ENCODE peak calls at places on chromosomes 6 and 20, in four cellular contexts. One of them, this sample, is unnamed.
A peak's percentile ranks its signal among the peaks of the same experiment; 100 is the strongest.

GRCh38 chr6:34535646-34536045 is 20.5 kb downstream of the SPDEF start:
- DNase-seq in GM23338: no peak
- DNase-seq in A673: no peak
- DNase-seq in activated B cell treated with CpG ODN at 0.5 μM for 24 hours: no peak
- DNase-seq in this sample: no peak

GRCh38 chr6:117829594-117830319 is 77.3 kb upstream of the SLC35F1 start:
- DNase-seq in GM23338: peak; percentile 84
- DNase-seq in A673: peak; percentile 71
- DNase-seq in activated B cell treated with CpG ODN at 0.5 μM for 24 hours: no peak
- DNase-seq in this sample: no peak

GRCh38 chr20:25039697-25040437 is 18.1 kb downstream of the ACSS1 start:
- DNase-seq in GM23338: no peak
- DNase-seq in A673: no peak
- DNase-seq in activated B cell treated with CpG ODN at 0.5 μM for 24 hours: no peak
- DNase-seq in this sample: peak; percentile 82

GRCh38 chr6:39881851-39882566 is 52.3 kb downstream of the MOCS1 start:
- DNase-seq in GM23338: no peak
- DNase-seq in A673: no peak
- DNase-seq in activated B cell treated with CpG ODN at 0.5 μM for 24 hours: no peak
- DNase-seq in this sample: no peak

GRCh38 chr6:13669476-13669875 is 42.2 kb downstream of the RANBP9 start:
- DNase-seq in GM23338: peak; percentile 30
- DNase-seq in A673: no peak
- DNase-seq in activated B cell treated with CpG ODN at 0.5 μM for 24 hours: no peak
- DNase-seq in this sample: no peak

GRCh38 chr6:105968230-105968954 is 117.7 kb upstream of the PRDM1 start:
- DNase-seq in GM23338: no peak
- DNase-seq in A673: no peak
- DNase-seq in activated B cell treated with CpG ODN at 0.5 μM for 24 hours: no peak
- DNase-seq in this sample: no peak

GRCh38 chr6:136113736-136114173 is 136.4 kb downstream of the MTFR2 start:
- DNase-seq in GM23338: peak; percentile 70
- DNase-seq in A673: peak; percentile 88
- DNase-seq in activated B cell treated with CpG ODN at 0.5 μM for 24 hours: no peak
- DNase-seq in this sample: no peak

GRCh38 chr6:32179746-32180405 is 1.7 kb downstream of the RNF5 start:
- DNase-seq in GM23338: no peak
- DNase-seq in A673: no peak
- DNase-seq in activated B cell treated with CpG ODN at 0.5 μM for 24 hours: no peak
- DNase-seq in this sample: no peak

DNA sequence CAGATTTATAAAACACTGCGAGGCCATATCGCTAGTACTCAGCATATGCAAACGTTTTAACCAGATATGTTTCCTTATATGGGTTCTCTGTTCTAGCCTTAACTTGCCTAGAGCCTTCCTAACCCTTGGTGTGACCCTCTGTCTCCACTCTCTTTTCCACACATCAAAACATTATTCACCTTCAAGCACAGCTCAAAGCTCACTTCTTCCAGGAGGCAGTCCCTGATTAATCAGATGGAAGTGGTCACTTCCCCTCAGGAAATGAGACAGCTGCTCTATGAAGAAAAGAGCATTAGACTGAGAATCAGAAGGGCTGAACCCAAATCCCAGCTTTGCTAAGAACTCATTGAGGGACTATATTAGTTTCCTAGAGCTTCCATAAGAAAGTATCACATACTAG is 39.8 kb upstream of the SLC17A4 start:
- DNase-seq in GM23338: no peak
- DNase-seq in A673: peak; percentile 34
- DNase-seq in activated B cell treated with CpG ODN at 0.5 μM for 24 hours: no peak
- DNase-seq in this sample: no peak
- TF ChIP-seq CTCF in GM23338: no peak
- TF ChIP-seq CTCF in A673: no peak
- TF ChIP-seq CTCF in activated B cell treated with CpG ODN at 0.5 μM for 24 hours: no peak
- TF ChIP-seq CTCF in this sample: no peak

DNA sequence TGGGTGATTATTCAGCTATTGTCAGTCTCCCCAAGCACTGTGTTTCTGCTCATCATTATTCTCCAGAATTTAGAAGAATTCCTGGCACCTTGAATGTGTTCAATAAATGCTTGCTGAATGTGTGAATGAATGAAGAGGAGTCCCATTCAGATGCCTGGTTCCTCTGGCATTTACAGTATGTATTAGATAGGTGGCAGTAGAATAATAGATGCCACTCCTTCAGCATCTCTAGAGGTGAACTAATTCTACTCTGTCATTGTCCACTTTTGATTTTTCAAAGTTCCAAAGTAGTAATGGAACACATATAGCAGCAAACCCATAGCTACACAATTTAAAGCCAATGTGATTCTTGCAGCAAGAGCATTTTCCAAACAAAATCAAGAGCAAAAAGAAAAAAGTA is 118.9 kb upstream of the CEP162 start:
- DNase-seq in GM23338: peak; percentile 28
- DNase-seq in A673: no peak
- DNase-seq in activated B cell treated with CpG ODN at 0.5 μM for 24 hours: no peak
- DNase-seq in this sample: no peak
- TF ChIP-seq CTCF in GM23338: peak; percentile 45
- TF ChIP-seq CTCF in A673: peak; percentile 35
- TF ChIP-seq CTCF in activated B cell treated with CpG ODN at 0.5 μM for 24 hours: no peak
- TF ChIP-seq CTCF in this sample: no peak

GRCh38 chr6:108526739-108527174 is 34.0 kb upstream of the FOXO3 start:
- DNase-seq in GM23338: peak; percentile 80
- DNase-seq in A673: peak; percentile 52
- DNase-seq in activated B cell treated with CpG ODN at 0.5 μM for 24 hours: no peak
- DNase-seq in this sample: no peak

GRCh38 chr6:108528878-108529277 is 31.8 kb upstream of the FOXO3 start:
- DNase-seq in GM23338: no peak
- DNase-seq in A673: no peak
- DNase-seq in activated B cell treated with CpG ODN at 0.5 μM for 24 hours: no peak
- DNase-seq in this sample: no peak

GRCh38 chr6:108535079-108535742 is 25.5 kb upstream of the FOXO3 start:
- DNase-seq in GM23338: no peak
- DNase-seq in A673: no peak
- DNase-seq in activated B cell treated with CpG ODN at 0.5 μM for 24 hours: no peak
- DNase-seq in this sample: no peak

GRCh38 chr6:108531332-108531731 is 29.4 kb upstream of the FOXO3 start:
- DNase-seq in GM23338: peak; percentile 55
- DNase-seq in A673: no peak
- DNase-seq in activated B cell treated with CpG ODN at 0.5 μM for 24 hours: no peak
- DNase-seq in this sample: no peak
- TF ChIP-seq CTCF in GM23338: peak; percentile 53
- TF ChIP-seq CTCF in A673: no peak
- TF ChIP-seq CTCF in activated B cell treated with CpG ODN at 0.5 μM for 24 hours: no peak
- TF ChIP-seq CTCF in this sample: no peak

GRCh38 chr6:2841264-2842138 is at the start of gene SERPINB1:
- DNase-seq in GM23338: peak; percentile 98
- DNase-seq in A673: peak; percentile 81
- DNase-seq in activated B cell treated with CpG ODN at 0.5 μM for 24 hours: peak; percentile 71
- DNase-seq in this sample: peak; percentile 38
- TF ChIP-seq CTCF in GM23338: no peak
- TF ChIP-seq CTCF in A673: no peak
- TF ChIP-seq CTCF in activated B cell treated with CpG ODN at 0.5 μM for 24 hours: no peak
- TF ChIP-seq CTCF in this sample: peak; percentile 37

This sample was measured in dorsolateral prefrontal cortex.